ENCODE peak calls at places on chromosomes 4 and X, in five cellular contexts. A is fibroblast of the aortic adventitia, B is lower lobe of right lung, D is cardiac fibroblast, M is OCI-LY7. Y is an unnamed sample.

GRCh38 chr4:183468210-183469095 is 24.0 kb downstream of the CDKN2AIP start:
- DNase-seq in A (no peak), B (no peak), D (peak; percentile 37), M (no peak), Y (no peak)

GRCh38 chrX:10620121-10620699 is at the start of gene MID1:
- DNase-seq in A (peak; percentile 76), B (peak; percentile 64), D (peak; percentile 75), M (no peak), Y (peak; percentile 80)

GRCh38 chr4:3868146-3868840 is 102.1 kb downstream of the ADRA2C start:
- DNase-seq in A (peak; percentile 10), B (no peak), D (no peak), M (no peak), Y (peak; percentile 23)

GRCh38 chr4:82906469-82906868 is 5.9 kb downstream of the THAP9 start:
- DNase-seq in A (no peak), B (no peak), D (no peak), M (no peak), Y (no peak)

GRCh38 chr4:25160714-25161598 is 707 bp upstream of the SEPSECS start:
- DNase-seq in A (peak; percentile 19), B (no peak), D (no peak), M (peak; percentile 19), Y (no peak)

GRCh38 chr4:113636438-113636818 is 125.1 kb downstream of the CAMK2D start:
- DNase-seq in A (no peak), B (no peak), D (no peak), M (peak; percentile 84), Y (no peak)

GRCh38 chr4:78624048-78624447 is 72.5 kb downstream of the ANXA3 start:
- DNase-seq in A (no peak), B (no peak), D (no peak), M (no peak), Y (no peak)

GRCh38 chr4:48129307-48130014 is 4.6 kb downstream of the TXK start:
- DNase-seq in A (peak; percentile 7), B (no peak), D (no peak), M (no peak), Y (no peak)

GRCh38 chr4:116357758-116358157 is 727.6 kb downstream of the TRAM1L1 start:
- DNase-seq in A (peak; percentile 82), B (peak; percentile 54), D (peak; percentile 16), M (peak; percentile 52), Y (no peak)

GRCh38 chr4:67483868-67484602 is 61.3 kb downstream of the CENPC start:
- DNase-seq in A (no peak), B (no peak), D (peak; percentile 62), M (no peak), Y (peak; percentile 87)

DNA sequence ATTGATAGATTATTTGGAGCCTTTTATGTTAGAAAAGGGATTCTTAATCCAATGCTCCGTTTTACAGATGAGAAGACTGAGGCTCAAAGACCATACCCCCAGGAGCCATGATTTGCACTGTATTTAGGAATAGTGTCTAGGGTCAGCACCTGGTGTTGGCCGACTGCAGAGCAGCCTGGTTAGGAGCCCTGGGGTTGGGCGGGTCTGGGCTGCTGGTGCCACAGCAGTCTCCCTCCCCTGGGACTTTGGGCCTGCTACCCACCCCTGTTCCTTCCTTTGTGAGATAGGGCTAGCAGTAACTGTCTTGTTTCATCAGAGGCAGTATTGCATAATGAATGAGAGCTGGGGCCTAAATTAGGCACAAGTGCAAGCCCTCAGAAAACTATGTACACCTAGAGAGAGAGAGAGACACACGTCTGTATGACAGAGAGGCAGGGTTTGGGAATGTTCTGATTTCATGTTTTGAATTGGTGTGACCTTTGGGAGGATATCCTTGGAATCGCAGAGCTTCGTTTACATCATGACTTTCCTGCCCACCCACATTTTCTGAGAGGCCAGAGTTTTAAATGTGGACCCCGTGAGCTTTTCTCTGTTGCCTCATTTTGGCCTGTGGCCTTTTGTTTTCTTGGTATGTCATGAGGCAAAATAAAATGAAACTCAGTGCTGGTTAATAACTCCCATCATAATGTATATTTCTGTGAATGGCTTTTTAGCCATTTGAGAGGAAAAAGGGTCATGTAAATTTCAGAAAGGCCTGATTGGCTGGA is 111.8 kb downstream of the PTTG2 start:
- DNase-seq in A (peak; percentile 47), B (peak; percentile 63), D (peak; percentile 54), M (peak; percentile 33), Y (no peak)
- TF ChIP-seq CTCF in A (no peak), B (no peak), D (no peak), M (no peak), Y (no peak)

DNA sequence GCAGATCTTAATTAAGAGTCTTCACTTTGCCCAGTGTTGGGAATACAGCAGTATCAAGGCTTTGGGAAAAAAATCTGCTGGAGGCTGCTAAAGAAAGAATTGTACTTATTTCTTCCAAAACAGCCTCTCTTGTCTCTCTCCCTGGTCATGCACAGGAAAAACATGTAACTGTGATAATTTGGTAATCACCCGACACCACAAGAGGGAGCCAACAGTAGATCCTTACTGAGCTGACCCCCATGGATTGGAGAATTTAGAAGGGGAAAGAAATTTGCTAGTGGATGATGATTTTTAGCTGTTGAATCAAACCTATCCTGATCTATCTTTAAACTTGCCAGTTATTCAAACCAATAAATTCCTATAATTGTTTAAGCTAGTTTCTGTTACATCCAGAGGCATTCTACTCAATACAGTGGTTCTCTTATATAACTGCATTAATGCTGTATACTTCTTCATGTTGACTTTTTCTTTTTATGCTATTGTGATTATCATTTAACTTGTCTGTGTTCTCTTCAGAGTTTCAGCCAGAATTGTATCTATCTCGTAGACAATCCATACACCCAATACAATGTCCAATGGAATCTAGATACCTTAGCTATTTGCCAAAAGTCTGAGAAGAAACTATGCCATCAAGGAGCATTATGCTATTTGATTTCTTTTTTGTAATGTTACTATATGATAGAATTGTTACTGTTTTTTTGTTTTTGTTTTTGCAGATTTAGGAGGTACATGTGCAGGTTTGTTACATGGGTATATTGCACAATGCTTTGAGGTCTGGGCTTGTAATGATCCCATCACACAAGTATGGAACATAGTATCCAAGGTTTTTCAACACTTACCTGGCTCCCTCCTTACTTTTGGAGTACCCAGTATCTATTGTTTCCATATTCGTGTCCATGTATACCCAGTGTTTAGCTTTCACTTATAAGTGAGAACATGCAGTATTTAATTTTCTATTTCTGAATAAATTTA is 31.3 kb upstream of the ARHGEF38 start:
- DNase-seq in A (peak; percentile 50), B (no peak), D (peak; percentile 62), M (peak; percentile 39), Y (peak; percentile 53)
- H3K4me3 ChIP-seq in A (no peak overlapping the region), B (no peak overlapping the region), D (no peak overlapping the region), M (no peak overlapping the region), Y (no peak overlapping the region)

GRCh38 chr4:87266986-87267385 is 46.6 kb upstream of the KLHL8 start:
- DNase-seq in A (no peak), B (no peak), D (no peak), M (no peak), Y (no peak)

GRCh38 chr4:87268401-87268800 is 48.0 kb upstream of the KLHL8 start:
- DNase-seq in A (no peak), B (no peak), D (no peak), M (no peak), Y (no peak)

GRCh38 chr4:87274327-87274726 is 48.4 kb downstream of the HSD17B13 start:
- DNase-seq in A (no peak), B (no peak), D (no peak), M (no peak), Y (no peak)

GRCh38 chr4:87270825-87271224 is 50.4 kb upstream of the KLHL8 start:
- DNase-seq in A (no peak), B (no peak), D (no peak), M (no peak), Y (no peak)

DNA sequence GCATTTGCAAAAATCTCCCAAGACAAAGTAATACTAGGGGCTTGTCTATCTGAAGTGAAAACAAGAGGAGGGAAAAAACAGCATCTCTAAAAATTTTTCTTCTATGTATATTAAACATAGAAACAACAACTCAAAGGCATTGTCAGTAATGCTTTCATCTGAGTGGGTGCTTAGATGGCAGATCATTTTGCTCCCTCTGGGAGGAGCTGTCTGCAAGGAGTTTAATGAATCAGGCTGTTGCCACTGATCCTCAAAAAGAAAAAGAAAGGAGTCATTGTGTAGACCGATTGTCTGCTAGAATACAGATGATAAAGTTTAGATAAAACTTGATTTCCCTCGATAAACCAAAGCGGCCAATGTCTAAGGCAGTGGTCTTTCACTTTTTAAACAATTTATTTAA is 49.7 kb upstream of the KLHL8 start:
- DNase-seq in A (peak; percentile 71), B (no peak), D (peak; percentile 72), M (peak; percentile 5), Y (peak; percentile 37)
- TF ChIP-seq CTCF in A (peak; percentile 72), B (peak; percentile 50), D (peak; percentile 67), M (peak; percentile 51), Y (peak; percentile 75)

DNA sequence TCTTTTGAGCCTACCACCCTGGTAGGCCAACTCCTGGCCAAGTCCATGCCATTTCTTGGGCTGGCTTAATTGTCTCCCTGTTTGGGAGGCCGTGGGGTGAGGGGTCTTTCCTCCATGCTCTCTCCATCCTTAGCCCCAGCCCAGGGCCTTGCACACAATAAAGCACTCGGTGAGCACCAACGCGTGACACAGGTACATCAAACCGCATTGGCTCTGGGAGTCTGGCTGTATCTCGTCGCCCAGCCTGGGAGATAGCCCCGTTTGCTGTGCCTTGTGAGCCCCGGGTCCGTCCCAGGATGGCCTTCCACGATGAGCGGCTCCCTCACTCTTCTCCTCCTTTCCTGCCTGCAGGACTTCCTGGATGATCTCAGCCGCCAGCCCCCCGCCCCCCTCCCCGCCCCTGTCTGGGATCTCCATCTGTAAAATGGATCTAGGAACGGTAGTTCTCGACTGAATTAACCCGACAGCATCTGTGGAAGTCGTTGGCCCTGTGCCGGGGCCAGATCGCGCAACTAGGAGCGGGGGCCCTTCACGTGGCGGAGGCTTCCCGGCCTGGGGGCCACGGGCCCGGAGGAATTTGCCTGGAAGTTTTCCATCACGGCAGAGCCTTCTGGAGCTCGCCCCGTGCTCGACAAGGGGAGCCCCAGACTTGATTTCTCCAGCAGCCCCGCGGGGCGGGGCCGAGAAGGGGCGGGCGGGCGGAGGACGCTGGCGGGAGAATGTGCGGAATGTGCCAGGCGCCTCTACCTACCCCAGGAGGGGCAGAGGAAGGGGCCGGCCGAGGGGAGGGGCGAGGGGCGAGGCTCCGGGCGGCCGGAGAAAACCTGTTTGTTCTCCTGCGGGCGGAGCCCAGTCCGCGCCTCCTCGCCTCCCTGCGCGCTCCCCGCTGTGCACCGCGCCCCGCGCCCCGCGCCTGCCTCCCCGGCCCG is at the start of gene ZNF185:
- DNase-seq in A (no peak), B (peak; percentile 79), D (peak; percentile 17), M (no peak), Y (no peak)
- H3K4me3 ChIP-seq in A (peak within 1 kb of the TSS; percentile 48), B (peak within 1 kb of the TSS; percentile 44), D (peak within 1 kb of the TSS; percentile 28), M (no peak within 1 kb of the TSS), Y (peak within 1 kb of the TSS; percentile 35)

GRCh38 chr4:7798215-7798995 is 141.3 kb downstream of the AFAP1 start:
- DNase-seq in A (peak; percentile 61), B (no peak), D (peak; percentile 73), M (peak; percentile 1), Y (peak; percentile 47)
- TF ChIP-seq CTCF in A (no peak), B (no peak), D (no peak), M (no peak), Y (no peak)

Y was measured in brain microvascular endothelial cell.